ENCODE peak calls at places on chromosomes 7 and 10, in five cellular contexts. Q is heart right ventricle, J is IMR-90, B is lung, D is left lung. M is an unnamed sample.
A peak's percentile ranks its signal among the peaks of the same experiment; 100 is the strongest.

GRCh38 chr10:14570800-14571199 is 203.9 kb downstream of the FAM107B start:
- ATAC-seq in J (no peak), Q (no peak), D (no peak), B (no peak), M (no peak)

GRCh38 chr10:73647211-73647874 is 6.1 kb upstream of the MYOZ1 start:
- ATAC-seq in J (no peak), D (peak; percentile 66), Q (no peak), B (peak; percentile 36), M (peak; percentile 65)

GRCh38 chr10:126119591-126119990 is 223.2 kb downstream of the FANK1 start:
- ATAC-seq in D (no peak), J (no peak), B (no peak), Q (no peak), M (no peak)

GRCh38 chr10:74760042-74760979 is 66.1 kb upstream of the KAT6B start:
- ATAC-seq in J (no peak), D (no peak), B (no peak), Q (peak; percentile 24), M (no peak)

GRCh38 chr7:30224511-30225031 is 59.8 kb upstream of the ZNRF2 start:
- ATAC-seq in J (peak; percentile 40), B (peak; percentile 62), Q (no peak), D (peak; percentile 74), M (no peak)

GRCh38 chr10:103982639-103983038 is 15.7 kb downstream of the SLK start:
- ATAC-seq in Q (peak; percentile 49), D (peak; percentile 33), J (no peak), B (no peak), M (no peak)

GRCh38 chr10:71726673-71727428 is 7.3 kb upstream of the C10orf105 start:
- ATAC-seq in J (no peak), B (no peak), D (peak; percentile 4), Q (no peak), M (no peak)

GRCh38 chr7:936131-937054 is 18.1 kb downstream of the ADAP1 start:
- ATAC-seq in Q (no peak), J (peak; percentile 73), D (peak; percentile 57), B (no peak), M (no peak)

GRCh38 chr7:51263631-51264484 is 52.8 kb downstream of the COBL start:
- ATAC-seq in B (peak; percentile 54), Q (peak; percentile 50), D (peak; percentile 92), J (no peak), M (no peak)

GRCh38 chr7:29424984-29425309 is 138.7 kb upstream of the PRR15 start:
- ATAC-seq in D (no peak), Q (no peak), J (no peak), B (no peak), M (no peak)

GRCh38 chr7:105655901-105656380 is 74.6 kb upstream of the EFCAB10 start:
- ATAC-seq in J (no peak), Q (no peak), D (no peak), B (no peak), M (no peak)

GRCh38 chr10:49362596-49363260 is 33.2 kb downstream of the DRGX start:
- ATAC-seq in Q (no peak), J (no peak), B (no peak), D (peak; percentile 7), M (no peak)

GRCh38 chr10:128237710-128238109 is 111.5 kb upstream of the MKI67 start:
- ATAC-seq in J (no peak), B (no peak), D (no peak), Q (no peak), M (no peak)

GRCh38 chr10:128247576-128247975 is 121.4 kb upstream of the MKI67 start:
- ATAC-seq in Q (no peak), J (no peak), B (no peak), D (no peak), M (no peak)

GRCh38 chr10:128245026-128245425 is 118.8 kb upstream of the MKI67 start:
- ATAC-seq in Q (no peak), D (no peak), B (no peak), J (no peak), M (no peak)

GRCh38 chr10:128242641-128243040 is 116.4 kb upstream of the MKI67 start:
- ATAC-seq in Q (no peak), B (no peak), D (no peak), J (no peak), M (no peak)
- TF ChIP-seq CTCF in Q (no peak), B (no peak), D (no peak), J (no peak), M (no peak)

DNA sequence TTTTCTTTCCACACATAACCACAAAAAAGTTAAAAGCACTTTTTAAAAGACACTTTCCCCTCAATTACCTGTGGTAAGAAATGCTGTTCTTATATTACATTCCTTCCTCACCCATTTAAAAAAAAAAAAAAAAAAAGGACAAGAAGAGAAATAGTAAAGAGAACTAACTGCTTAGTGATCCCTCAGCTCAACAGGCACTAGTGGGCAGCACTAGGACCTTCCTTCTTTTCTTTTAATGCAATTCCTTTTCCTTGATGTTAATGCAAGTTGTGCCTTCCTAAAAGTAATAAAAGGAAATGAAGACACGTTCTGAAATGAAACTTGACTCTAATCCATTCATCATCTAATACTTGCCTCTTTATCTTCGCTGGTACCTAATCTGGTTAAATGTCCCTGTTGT is 189.6 kb downstream of the TCF7L2 start:
- ATAC-seq in J (peak; percentile 56), B (no peak), Q (no peak), D (no peak), M (no peak)
- TF ChIP-seq CTCF in J (peak; percentile 38), B (no peak), Q (no peak), D (no peak), M (no peak)

GRCh38 chr7:132654150-132654549 is 77.9 kb upstream of the PLXNA4 start:
- ATAC-seq in D (no peak), B (no peak), J (no peak), Q (no peak), M (no peak)
- TF ChIP-seq CTCF in D (no peak), B (no peak), J (peak; percentile 2), Q (peak; percentile 18), M (no peak)

DNA sequence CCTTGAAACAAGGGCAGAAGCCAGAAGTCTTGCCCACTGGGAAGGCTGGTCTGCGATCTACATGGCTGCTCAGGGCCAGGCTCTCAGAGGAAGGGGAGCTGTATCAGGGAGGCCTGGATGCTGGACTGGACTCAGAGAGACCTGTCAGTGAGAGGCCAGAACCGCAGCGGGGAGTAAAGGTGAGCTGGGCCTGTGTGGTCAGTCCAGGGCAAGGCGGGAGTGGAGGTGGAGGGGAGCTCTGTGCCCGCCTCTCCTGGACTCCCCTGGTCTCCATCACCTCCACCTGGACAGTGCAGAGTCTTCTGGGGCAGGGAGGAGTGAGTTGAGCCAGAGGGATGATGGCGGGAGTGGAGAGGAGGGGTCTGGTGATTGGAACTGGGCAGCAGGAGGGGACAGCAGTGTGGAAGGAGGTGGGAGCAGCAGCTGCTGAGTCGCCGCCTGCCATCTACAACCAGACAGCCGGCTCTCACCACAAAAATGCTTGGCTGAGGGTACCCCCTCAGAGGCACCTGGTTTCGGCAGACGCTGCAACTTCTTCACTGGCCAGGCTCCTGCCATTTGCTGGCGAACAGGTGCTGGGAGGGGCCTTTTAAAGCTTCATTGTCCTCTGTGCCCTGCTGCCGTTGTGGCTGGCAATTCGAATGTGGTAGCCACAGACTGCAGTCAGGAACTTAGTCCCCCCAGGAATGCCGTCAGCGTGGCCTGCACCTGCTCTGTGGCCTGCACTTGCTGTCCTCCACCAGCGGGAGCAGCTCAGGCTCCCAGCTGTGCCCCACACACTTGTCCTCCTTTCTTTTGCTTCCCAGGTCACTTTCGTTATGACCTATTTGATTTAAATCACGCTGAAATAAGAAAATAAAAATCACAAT is 3.5 kb downstream of the RASSF4 start:
- ATAC-seq in D (no peak), B (no peak), Q (no peak), J (no peak), M (no peak)
- TF ChIP-seq CTCF in D (peak; percentile 27), B (no peak), Q (peak; percentile 43), J (no peak), M (no peak)

DNA sequence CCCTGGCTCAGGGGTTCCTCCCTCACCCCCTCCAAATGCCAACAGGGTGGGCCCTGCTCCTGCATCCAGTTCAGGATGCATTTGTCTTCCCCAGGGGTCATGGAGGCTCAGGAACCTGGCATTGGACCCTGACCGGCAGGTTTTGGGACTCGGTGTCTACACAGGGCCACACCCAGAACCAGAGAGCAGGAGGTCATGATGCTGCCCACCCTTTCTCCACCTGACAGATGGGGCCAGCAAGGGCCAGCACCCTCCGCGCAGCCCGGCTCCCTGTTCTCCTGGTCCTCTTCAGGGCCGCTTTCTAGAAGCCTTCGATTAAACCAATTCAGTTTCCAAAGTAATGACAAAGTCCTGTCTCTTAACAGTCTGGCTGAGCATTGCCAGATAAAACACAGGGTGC is 50.2 kb downstream of the CAMK2B start:
- ATAC-seq in Q (no peak), D (no peak), B (no peak), J (no peak), M (no peak)
- TF ChIP-seq CTCF in Q (no peak), D (no peak), B (no peak), J (no peak), M (no peak)

GRCh38 chr7:79282051-79282694 is 171.3 kb downstream of the MAGI2 start:
- ATAC-seq in D (peak; percentile 88), J (peak; percentile 38), Q (peak; percentile 76), B (no peak), M (peak; percentile 48)
- TF ChIP-seq CTCF in D (peak; percentile 12), J (peak; percentile 58), Q (peak; percentile 21), B (no peak), M (peak; percentile 29)

DNA sequence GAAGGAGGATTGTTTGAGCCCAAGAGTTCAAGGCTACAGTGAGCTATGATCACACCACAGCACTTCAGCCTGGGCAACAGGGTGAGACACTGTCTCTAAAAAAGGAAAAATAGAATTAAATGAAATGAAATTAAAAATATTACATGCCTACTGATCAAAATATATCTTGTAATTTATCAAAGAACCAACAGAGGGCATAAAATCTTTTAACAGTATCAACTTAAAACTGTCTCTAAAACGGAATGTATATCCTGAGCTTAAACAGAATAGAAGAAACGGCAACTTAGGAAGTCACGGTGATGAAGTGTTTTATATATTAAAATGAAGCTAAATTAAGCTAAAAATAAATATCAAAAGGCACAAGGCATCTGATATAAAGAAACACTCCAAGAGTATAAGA is 78.8 kb downstream of the MTPAP start:
- ATAC-seq in J (peak; percentile 59), D (no peak), Q (no peak), B (no peak), M (no peak)
- TF ChIP-seq CTCF in J (peak; percentile 36), D (no peak), Q (no peak), B (no peak), M (no peak)

GRCh38 chr10:88974012-88974411 is 16.6 kb upstream of the FAS start:
- ATAC-seq in Q (no peak), J (peak; percentile 36), D (no peak), B (no peak), M (no peak)
- TF ChIP-seq CTCF in Q (no peak), J (no peak), D (no peak), B (no peak), M (no peak)

GRCh38 chr7:131625817-131626372 is 69.5 kb upstream of the PODXL start:
- ATAC-seq in J (peak; percentile 92), D (peak; percentile 28), B (peak; percentile 44), Q (peak; percentile 50), M (no peak)
- TF ChIP-seq CTCF in J (peak; percentile 19), D (no peak), B (no peak), Q (no peak), M (no peak)

GRCh38 chr10:23157691-23158369 is 34.3 kb upstream of the PTF1A start:
- ATAC-seq in Q (no peak), D (peak; percentile 87), B (no peak), J (peak; percentile 81), M (no peak)
- TF ChIP-seq CTCF in Q (no peak), D (no peak), B (no peak), J (peak; percentile 29), M (no peak)